ENCODE peak calls at places on chromosomes 2 and 18, in ten cellular contexts. One of them, this sample, is unnamed.

GRCh38 chr2:16079637-16080036 is 139.3 kb downstream of the MYCN start:
- DNase-seq in OCI-M1: no peak
- DNase-seq in stimulated activated CD8-positive, alpha-beta memory T cell treated with anti-CD3 and anti-CD28 coated beads, Interleukin-12 subunit alpha, Interleukin-12 subunit beta, amount 100 ng/mL, for 4 hours: no peak
- DNase-seq in head of caudate nucleus: no peak
- DNase-seq in fibroblast of the conjunctiva: no peak
- DNase-seq in aorta: no peak
- DNase-seq in activated naive CD4-positive, alpha-beta T cell treated with Interleukin-2 at 50 U/mL for 16 hours: no peak
- DNase-seq in NCI-H1694 treated with DMSO at 0.1 percent for 48 hours: no peak
- DNase-seq in GM12865: no peak
- DNase-seq in astrocyte: no peak
- DNase-seq in this sample: no peak

GRCh38 chr2:51698005-51698404 is 666.1 kb upstream of the NRXN1 start:
- DNase-seq in OCI-M1: no peak
- DNase-seq in stimulated activated CD8-positive, alpha-beta memory T cell treated with anti-CD3 and anti-CD28 coated beads, Interleukin-12 subunit alpha, Interleukin-12 subunit beta, amount 100 ng/mL, for 4 hours: no peak
- DNase-seq in head of caudate nucleus: no peak
- DNase-seq in fibroblast of the conjunctiva: no peak
- DNase-seq in aorta: no peak
- DNase-seq in activated naive CD4-positive, alpha-beta T cell treated with Interleukin-2 at 50 U/mL for 16 hours: no peak
- DNase-seq in NCI-H1694 treated with DMSO at 0.1 percent for 48 hours: no peak
- DNase-seq in GM12865: no peak
- DNase-seq in astrocyte: no peak
- DNase-seq in this sample: no peak

GRCh38 chr2:206229642-206230041 is 44.8 kb upstream of the ZDBF2 start:
- DNase-seq in OCI-M1: no peak
- DNase-seq in stimulated activated CD8-positive, alpha-beta memory T cell treated with anti-CD3 and anti-CD28 coated beads, Interleukin-12 subunit alpha, Interleukin-12 subunit beta, amount 100 ng/mL, for 4 hours: no peak
- DNase-seq in head of caudate nucleus: no peak
- DNase-seq in fibroblast of the conjunctiva: no peak
- DNase-seq in aorta: no peak
- DNase-seq in activated naive CD4-positive, alpha-beta T cell treated with Interleukin-2 at 50 U/mL for 16 hours: no peak
- DNase-seq in NCI-H1694 treated with DMSO at 0.1 percent for 48 hours: no peak
- DNase-seq in GM12865: no peak
- DNase-seq in astrocyte: no peak
- DNase-seq in this sample: no peak

GRCh38 chr2:134218414-134218813 is 35.5 kb upstream of the MGAT5 start:
- DNase-seq in OCI-M1: peak; percentile 23
- DNase-seq in stimulated activated CD8-positive, alpha-beta memory T cell treated with anti-CD3 and anti-CD28 coated beads, Interleukin-12 subunit alpha, Interleukin-12 subunit beta, amount 100 ng/mL, for 4 hours: no peak
- DNase-seq in head of caudate nucleus: no peak
- DNase-seq in fibroblast of the conjunctiva: no peak
- DNase-seq in aorta: no peak
- DNase-seq in activated naive CD4-positive, alpha-beta T cell treated with Interleukin-2 at 50 U/mL for 16 hours: no peak
- DNase-seq in NCI-H1694 treated with DMSO at 0.1 percent for 48 hours: no peak
- DNase-seq in GM12865: peak; percentile 25
- DNase-seq in astrocyte: no peak
- DNase-seq in this sample: no peak

GRCh38 chr2:63044360-63045327 is 6.0 kb upstream of the OTX1 start:
- DNase-seq in OCI-M1: no peak
- DNase-seq in stimulated activated CD8-positive, alpha-beta memory T cell treated with anti-CD3 and anti-CD28 coated beads, Interleukin-12 subunit alpha, Interleukin-12 subunit beta, amount 100 ng/mL, for 4 hours: no peak
- DNase-seq in head of caudate nucleus: no peak
- DNase-seq in fibroblast of the conjunctiva: no peak
- DNase-seq in aorta: no peak
- DNase-seq in activated naive CD4-positive, alpha-beta T cell treated with Interleukin-2 at 50 U/mL for 16 hours: no peak
- DNase-seq in NCI-H1694 treated with DMSO at 0.1 percent for 48 hours: no peak
- DNase-seq in GM12865: no peak
- DNase-seq in astrocyte: no peak
- DNase-seq in this sample: no peak

GRCh38 chr18:43420950-43421349 is 143.7 kb upstream of the SYT4 start:
- DNase-seq in OCI-M1: peak; percentile 3
- DNase-seq in stimulated activated CD8-positive, alpha-beta memory T cell treated with anti-CD3 and anti-CD28 coated beads, Interleukin-12 subunit alpha, Interleukin-12 subunit beta, amount 100 ng/mL, for 4 hours: no peak
- DNase-seq in head of caudate nucleus: no peak
- DNase-seq in fibroblast of the conjunctiva: no peak
- DNase-seq in aorta: no peak
- DNase-seq in activated naive CD4-positive, alpha-beta T cell treated with Interleukin-2 at 50 U/mL for 16 hours: no peak
- DNase-seq in NCI-H1694 treated with DMSO at 0.1 percent for 48 hours: no peak
- DNase-seq in GM12865: no peak
- DNase-seq in astrocyte: no peak
- DNase-seq in this sample: no peak

GRCh38 chr2:44955593-44956449 is 14.3 kb downstream of the SIX3 start:
- DNase-seq in OCI-M1: peak; percentile 84
- DNase-seq in stimulated activated CD8-positive, alpha-beta memory T cell treated with anti-CD3 and anti-CD28 coated beads, Interleukin-12 subunit alpha, Interleukin-12 subunit beta, amount 100 ng/mL, for 4 hours: peak; percentile 42
- DNase-seq in head of caudate nucleus: peak; percentile 78
- DNase-seq in fibroblast of the conjunctiva: no peak
- DNase-seq in aorta: peak; percentile 77
- DNase-seq in activated naive CD4-positive, alpha-beta T cell treated with Interleukin-2 at 50 U/mL for 16 hours: peak; percentile 76
- DNase-seq in NCI-H1694 treated with DMSO at 0.1 percent for 48 hours: peak; percentile 29
- DNase-seq in GM12865: peak; percentile 80
- DNase-seq in astrocyte: no peak
- DNase-seq in this sample: peak; percentile 67

GRCh38 chr2:67842375-67842959 is 220.3 kb downstream of the C1D start:
- DNase-seq in OCI-M1: no peak
- DNase-seq in stimulated activated CD8-positive, alpha-beta memory T cell treated with anti-CD3 and anti-CD28 coated beads, Interleukin-12 subunit alpha, Interleukin-12 subunit beta, amount 100 ng/mL, for 4 hours: no peak
- DNase-seq in head of caudate nucleus: no peak
- DNase-seq in fibroblast of the conjunctiva: no peak
- DNase-seq in aorta: no peak
- DNase-seq in activated naive CD4-positive, alpha-beta T cell treated with Interleukin-2 at 50 U/mL for 16 hours: no peak
- DNase-seq in NCI-H1694 treated with DMSO at 0.1 percent for 48 hours: no peak
- DNase-seq in GM12865: no peak
- DNase-seq in astrocyte: no peak
- DNase-seq in this sample: no peak

GRCh38 chr2:216379955-216380354 is 7.7 kb upstream of the MARCHF4 start:
- DNase-seq in OCI-M1: peak; percentile 42
- DNase-seq in stimulated activated CD8-positive, alpha-beta memory T cell treated with anti-CD3 and anti-CD28 coated beads, Interleukin-12 subunit alpha, Interleukin-12 subunit beta, amount 100 ng/mL, for 4 hours: no peak
- DNase-seq in head of caudate nucleus: no peak
- DNase-seq in fibroblast of the conjunctiva: no peak
- DNase-seq in aorta: no peak
- DNase-seq in activated naive CD4-positive, alpha-beta T cell treated with Interleukin-2 at 50 U/mL for 16 hours: no peak
- DNase-seq in NCI-H1694 treated with DMSO at 0.1 percent for 48 hours: peak; percentile 46
- DNase-seq in GM12865: no peak
- DNase-seq in astrocyte: no peak
- DNase-seq in this sample: no peak

GRCh38 chr2:172790404-172790803 is 54.8 kb downstream of the RAPGEF4 start:
- DNase-seq in OCI-M1: peak; percentile 23
- DNase-seq in stimulated activated CD8-positive, alpha-beta memory T cell treated with anti-CD3 and anti-CD28 coated beads, Interleukin-12 subunit alpha, Interleukin-12 subunit beta, amount 100 ng/mL, for 4 hours: no peak
- DNase-seq in head of caudate nucleus: no peak
- DNase-seq in fibroblast of the conjunctiva: no peak
- DNase-seq in aorta: no peak
- DNase-seq in activated naive CD4-positive, alpha-beta T cell treated with Interleukin-2 at 50 U/mL for 16 hours: no peak
- DNase-seq in NCI-H1694 treated with DMSO at 0.1 percent for 48 hours: peak; percentile 63
- DNase-seq in GM12865: no peak
- DNase-seq in astrocyte: no peak
- DNase-seq in this sample: no peak

GRCh38 chr2:185219981-185220380 is 518.6 kb upstream of the FSIP2 start:
- DNase-seq in OCI-M1: no peak
- DNase-seq in stimulated activated CD8-positive, alpha-beta memory T cell treated with anti-CD3 and anti-CD28 coated beads, Interleukin-12 subunit alpha, Interleukin-12 subunit beta, amount 100 ng/mL, for 4 hours: no peak
- DNase-seq in head of caudate nucleus: no peak
- DNase-seq in fibroblast of the conjunctiva: no peak
- DNase-seq in aorta: no peak
- DNase-seq in activated naive CD4-positive, alpha-beta T cell treated with Interleukin-2 at 50 U/mL for 16 hours: no peak
- DNase-seq in NCI-H1694 treated with DMSO at 0.1 percent for 48 hours: peak; percentile 66
- DNase-seq in GM12865: no peak
- DNase-seq in astrocyte: peak; percentile 7
- DNase-seq in this sample: peak; percentile 21

GRCh38 chr2:7034313-7034712 is 117.1 kb downstream of the RNF144A start:
- DNase-seq in OCI-M1: no peak
- DNase-seq in stimulated activated CD8-positive, alpha-beta memory T cell treated with anti-CD3 and anti-CD28 coated beads, Interleukin-12 subunit alpha, Interleukin-12 subunit beta, amount 100 ng/mL, for 4 hours: no peak
- DNase-seq in head of caudate nucleus: no peak
- DNase-seq in fibroblast of the conjunctiva: no peak
- DNase-seq in aorta: no peak
- DNase-seq in activated naive CD4-positive, alpha-beta T cell treated with Interleukin-2 at 50 U/mL for 16 hours: no peak
- DNase-seq in NCI-H1694 treated with DMSO at 0.1 percent for 48 hours: peak; percentile 28
- DNase-seq in GM12865: peak; percentile 18
- DNase-seq in astrocyte: no peak
- DNase-seq in this sample: peak; percentile 20

GRCh38 chr2:219273887-219274391 is 5.2 kb upstream of the DNAJB2 start:
- DNase-seq in OCI-M1: no peak
- DNase-seq in stimulated activated CD8-positive, alpha-beta memory T cell treated with anti-CD3 and anti-CD28 coated beads, Interleukin-12 subunit alpha, Interleukin-12 subunit beta, amount 100 ng/mL, for 4 hours: no peak
- DNase-seq in head of caudate nucleus: no peak
- DNase-seq in fibroblast of the conjunctiva: no peak
- DNase-seq in aorta: peak; percentile 61
- DNase-seq in activated naive CD4-positive, alpha-beta T cell treated with Interleukin-2 at 50 U/mL for 16 hours: no peak
- DNase-seq in NCI-H1694 treated with DMSO at 0.1 percent for 48 hours: no peak
- DNase-seq in GM12865: no peak
- DNase-seq in astrocyte: peak; percentile 52
- DNase-seq in this sample: no peak

GRCh38 chr2:39490586-39490985 is 53.5 kb upstream of the MAP4K3 start:
- DNase-seq in OCI-M1: no peak
- DNase-seq in stimulated activated CD8-positive, alpha-beta memory T cell treated with anti-CD3 and anti-CD28 coated beads, Interleukin-12 subunit alpha, Interleukin-12 subunit beta, amount 100 ng/mL, for 4 hours: no peak
- DNase-seq in head of caudate nucleus: no peak
- DNase-seq in fibroblast of the conjunctiva: no peak
- DNase-seq in aorta: no peak
- DNase-seq in activated naive CD4-positive, alpha-beta T cell treated with Interleukin-2 at 50 U/mL for 16 hours: no peak
- DNase-seq in NCI-H1694 treated with DMSO at 0.1 percent for 48 hours: no peak
- DNase-seq in GM12865: no peak
- DNase-seq in astrocyte: no peak
- DNase-seq in this sample: no peak

GRCh38 chr2:72349016-72349415 is 201.4 kb upstream of the CYP26B1 start:
- DNase-seq in OCI-M1: no peak
- DNase-seq in stimulated activated CD8-positive, alpha-beta memory T cell treated with anti-CD3 and anti-CD28 coated beads, Interleukin-12 subunit alpha, Interleukin-12 subunit beta, amount 100 ng/mL, for 4 hours: no peak
- DNase-seq in head of caudate nucleus: no peak
- DNase-seq in fibroblast of the conjunctiva: no peak
- DNase-seq in aorta: no peak
- DNase-seq in activated naive CD4-positive, alpha-beta T cell treated with Interleukin-2 at 50 U/mL for 16 hours: no peak
- DNase-seq in NCI-H1694 treated with DMSO at 0.1 percent for 48 hours: no peak
- DNase-seq in GM12865: no peak
- DNase-seq in astrocyte: no peak
- DNase-seq in this sample: no peak

GRCh38 chr2:18829331-18829902 is 240.0 kb upstream of the NT5C1B start:
- DNase-seq in OCI-M1: no peak
- DNase-seq in stimulated activated CD8-positive, alpha-beta memory T cell treated with anti-CD3 and anti-CD28 coated beads, Interleukin-12 subunit alpha, Interleukin-12 subunit beta, amount 100 ng/mL, for 4 hours: no peak
- DNase-seq in head of caudate nucleus: no peak
- DNase-seq in fibroblast of the conjunctiva: no peak
- DNase-seq in aorta: no peak
- DNase-seq in activated naive CD4-positive, alpha-beta T cell treated with Interleukin-2 at 50 U/mL for 16 hours: no peak
- DNase-seq in NCI-H1694 treated with DMSO at 0.1 percent for 48 hours: no peak
- DNase-seq in GM12865: no peak
- DNase-seq in astrocyte: peak; percentile 91
- DNase-seq in this sample: peak; percentile 94

GRCh38 chr18:74739926-74740325 is 142.3 kb downstream of the ZNF407 start:
- DNase-seq in OCI-M1: no peak
- DNase-seq in stimulated activated CD8-positive, alpha-beta memory T cell treated with anti-CD3 and anti-CD28 coated beads, Interleukin-12 subunit alpha, Interleukin-12 subunit beta, amount 100 ng/mL, for 4 hours: no peak
- DNase-seq in head of caudate nucleus: no peak
- DNase-seq in fibroblast of the conjunctiva: no peak
- DNase-seq in aorta: no peak
- DNase-seq in activated naive CD4-positive, alpha-beta T cell treated with Interleukin-2 at 50 U/mL for 16 hours: no peak
- DNase-seq in NCI-H1694 treated with DMSO at 0.1 percent for 48 hours: no peak
- DNase-seq in GM12865: no peak
- DNase-seq in astrocyte: no peak
- DNase-seq in this sample: no peak

GRCh38 chr2:62570861-62571698 is 65.1 kb upstream of the TMEM17 start:
- DNase-seq in OCI-M1: no peak
- DNase-seq in stimulated activated CD8-positive, alpha-beta memory T cell treated with anti-CD3 and anti-CD28 coated beads, Interleukin-12 subunit alpha, Interleukin-12 subunit beta, amount 100 ng/mL, for 4 hours: no peak
- DNase-seq in head of caudate nucleus: no peak
- DNase-seq in fibroblast of the conjunctiva: no peak
- DNase-seq in aorta: no peak
- DNase-seq in activated naive CD4-positive, alpha-beta T cell treated with Interleukin-2 at 50 U/mL for 16 hours: no peak
- DNase-seq in NCI-H1694 treated with DMSO at 0.1 percent for 48 hours: no peak
- DNase-seq in GM12865: no peak
- DNase-seq in astrocyte: peak; percentile 10
- DNase-seq in this sample: peak; percentile 27

GRCh38 chr2:39728941-39729351 is 50.1 kb downstream of the THUMPD2 start:
- DNase-seq in OCI-M1: peak; percentile 45
- DNase-seq in stimulated activated CD8-positive, alpha-beta memory T cell treated with anti-CD3 and anti-CD28 coated beads, Interleukin-12 subunit alpha, Interleukin-12 subunit beta, amount 100 ng/mL, for 4 hours: no peak
- DNase-seq in head of caudate nucleus: peak; percentile 47
- DNase-seq in fibroblast of the conjunctiva: no peak
- DNase-seq in aorta: no peak
- DNase-seq in activated naive CD4-positive, alpha-beta T cell treated with Interleukin-2 at 50 U/mL for 16 hours: peak; percentile 21
- DNase-seq in NCI-H1694 treated with DMSO at 0.1 percent for 48 hours: peak; percentile 20
- DNase-seq in GM12865: peak; percentile 55
- DNase-seq in astrocyte: peak; percentile 65
- DNase-seq in this sample: peak; percentile 73

GRCh38 chr2:96762529-96763253 is 2.0 kb downstream of the CNNM4 start:
- DNase-seq in OCI-M1: peak; percentile 45
- DNase-seq in stimulated activated CD8-positive, alpha-beta memory T cell treated with anti-CD3 and anti-CD28 coated beads, Interleukin-12 subunit alpha, Interleukin-12 subunit beta, amount 100 ng/mL, for 4 hours: no peak
- DNase-seq in head of caudate nucleus: no peak
- DNase-seq in fibroblast of the conjunctiva: no peak
- DNase-seq in aorta: no peak
- DNase-seq in activated naive CD4-positive, alpha-beta T cell treated with Interleukin-2 at 50 U/mL for 16 hours: no peak
- DNase-seq in NCI-H1694 treated with DMSO at 0.1 percent for 48 hours: no peak
- DNase-seq in GM12865: peak; percentile 66
- DNase-seq in astrocyte: peak; percentile 43
- DNase-seq in this sample: peak; percentile 54

GRCh38 chr18:63887424-63887823 is at the start of gene SERPINB2:
- DNase-seq in OCI-M1: no peak
- DNase-seq in stimulated activated CD8-positive, alpha-beta memory T cell treated with anti-CD3 and anti-CD28 coated beads, Interleukin-12 subunit alpha, Interleukin-12 subunit beta, amount 100 ng/mL, for 4 hours: no peak
- DNase-seq in head of caudate nucleus: no peak
- DNase-seq in fibroblast of the conjunctiva: no peak
- DNase-seq in aorta: no peak
- DNase-seq in activated naive CD4-positive, alpha-beta T cell treated with Interleukin-2 at 50 U/mL for 16 hours: no peak
- DNase-seq in NCI-H1694 treated with DMSO at 0.1 percent for 48 hours: no peak
- DNase-seq in GM12865: peak; percentile 14
- DNase-seq in astrocyte: no peak
- DNase-seq in this sample: no peak

GRCh38 chr2:135743860-135744259 is 2.2 kb downstream of the UBXN4 start:
- DNase-seq in OCI-M1: peak; percentile 12
- DNase-seq in stimulated activated CD8-positive, alpha-beta memory T cell treated with anti-CD3 and anti-CD28 coated beads, Interleukin-12 subunit alpha, Interleukin-12 subunit beta, amount 100 ng/mL, for 4 hours: no peak
- DNase-seq in head of caudate nucleus: no peak
- DNase-seq in fibroblast of the conjunctiva: no peak
- DNase-seq in aorta: no peak
- DNase-seq in activated naive CD4-positive, alpha-beta T cell treated with Interleukin-2 at 50 U/mL for 16 hours: no peak
- DNase-seq in NCI-H1694 treated with DMSO at 0.1 percent for 48 hours: no peak
- DNase-seq in GM12865: no peak
- DNase-seq in astrocyte: no peak
- DNase-seq in this sample: no peak

GRCh38 chr18:68431111-68431921 is 283.6 kb downstream of the TMX3 start:
- DNase-seq in OCI-M1: no peak
- DNase-seq in stimulated activated CD8-positive, alpha-beta memory T cell treated with anti-CD3 and anti-CD28 coated beads, Interleukin-12 subunit alpha, Interleukin-12 subunit beta, amount 100 ng/mL, for 4 hours: no peak
- DNase-seq in head of caudate nucleus: no peak
- DNase-seq in fibroblast of the conjunctiva: no peak
- DNase-seq in aorta: no peak
- DNase-seq in activated naive CD4-positive, alpha-beta T cell treated with Interleukin-2 at 50 U/mL for 16 hours: no peak
- DNase-seq in NCI-H1694 treated with DMSO at 0.1 percent for 48 hours: no peak
- DNase-seq in GM12865: no peak
- DNase-seq in astrocyte: peak; percentile 79
- DNase-seq in this sample: peak; percentile 80

GRCh38 chr2:37797081-37797480 is 125.6 kb upstream of the CDC42EP3 start:
- DNase-seq in OCI-M1: no peak
- DNase-seq in stimulated activated CD8-positive, alpha-beta memory T cell treated with anti-CD3 and anti-CD28 coated beads, Interleukin-12 subunit alpha, Interleukin-12 subunit beta, amount 100 ng/mL, for 4 hours: no peak
- DNase-seq in head of caudate nucleus: no peak
- DNase-seq in fibroblast of the conjunctiva: peak; percentile 55
- DNase-seq in aorta: no peak
- DNase-seq in activated naive CD4-positive, alpha-beta T cell treated with Interleukin-2 at 50 U/mL for 16 hours: no peak
- DNase-seq in NCI-H1694 treated with DMSO at 0.1 percent for 48 hours: no peak
- DNase-seq in GM12865: no peak
- DNase-seq in astrocyte: peak; percentile 90
- DNase-seq in this sample: peak; percentile 56

GRCh38 chr2:180006781-180007579 is at the start of gene CWC22:
- DNase-seq in OCI-M1: peak; percentile 95
- DNase-seq in stimulated activated CD8-positive, alpha-beta memory T cell treated with anti-CD3 and anti-CD28 coated beads, Interleukin-12 subunit alpha, Interleukin-12 subunit beta, amount 100 ng/mL, for 4 hours: peak; percentile 64
- DNase-seq in head of caudate nucleus: peak; percentile 93
- DNase-seq in fibroblast of the conjunctiva: peak; percentile 87
- DNase-seq in aorta: peak; percentile 89
- DNase-seq in activated naive CD4-positive, alpha-beta T cell treated with Interleukin-2 at 50 U/mL for 16 hours: peak; percentile 85
- DNase-seq in NCI-H1694 treated with DMSO at 0.1 percent for 48 hours: peak; percentile 95
- DNase-seq in GM12865: peak; percentile 93
- DNase-seq in astrocyte: peak; percentile 84
- DNase-seq in this sample: peak; percentile 87

GRCh38 chr2:40218679-40219078 is 233.2 kb downstream of the SLC8A1 start:
- DNase-seq in OCI-M1: no peak
- DNase-seq in stimulated activated CD8-positive, alpha-beta memory T cell treated with anti-CD3 and anti-CD28 coated beads, Interleukin-12 subunit alpha, Interleukin-12 subunit beta, amount 100 ng/mL, for 4 hours: no peak
- DNase-seq in head of caudate nucleus: no peak
- DNase-seq in fibroblast of the conjunctiva: no peak
- DNase-seq in aorta: peak; percentile 50
- DNase-seq in activated naive CD4-positive, alpha-beta T cell treated with Interleukin-2 at 50 U/mL for 16 hours: no peak
- DNase-seq in NCI-H1694 treated with DMSO at 0.1 percent for 48 hours: no peak
- DNase-seq in GM12865: peak; percentile 29
- DNase-seq in astrocyte: no peak
- DNase-seq in this sample: peak; percentile 75

GRCh38 chr2:47222813-47223564 is 67.9 kb upstream of the STPG4 start:
- DNase-seq in OCI-M1: no peak
- DNase-seq in stimulated activated CD8-positive, alpha-beta memory T cell treated with anti-CD3 and anti-CD28 coated beads, Interleukin-12 subunit alpha, Interleukin-12 subunit beta, amount 100 ng/mL, for 4 hours: no peak
- DNase-seq in head of caudate nucleus: no peak
- DNase-seq in fibroblast of the conjunctiva: no peak
- DNase-seq in aorta: no peak
- DNase-seq in activated naive CD4-positive, alpha-beta T cell treated with Interleukin-2 at 50 U/mL for 16 hours: no peak
- DNase-seq in NCI-H1694 treated with DMSO at 0.1 percent for 48 hours: no peak
- DNase-seq in GM12865: no peak
- DNase-seq in astrocyte: no peak
- DNase-seq in this sample: no peak

GRCh38 chr2:59296279-59296678 is 1055.2 kb upstream of the FANCL start:
- DNase-seq in OCI-M1: peak; percentile 10
- DNase-seq in stimulated activated CD8-positive, alpha-beta memory T cell treated with anti-CD3 and anti-CD28 coated beads, Interleukin-12 subunit alpha, Interleukin-12 subunit beta, amount 100 ng/mL, for 4 hours: no peak
- DNase-seq in head of caudate nucleus: no peak
- DNase-seq in fibroblast of the conjunctiva: no peak
- DNase-seq in aorta: no peak
- DNase-seq in activated naive CD4-positive, alpha-beta T cell treated with Interleukin-2 at 50 U/mL for 16 hours: no peak
- DNase-seq in NCI-H1694 treated with DMSO at 0.1 percent for 48 hours: no peak
- DNase-seq in GM12865: no peak
- DNase-seq in astrocyte: no peak
- DNase-seq in this sample: peak; percentile 2